ENCODE peak calls at places on chromosomes 2 and 18, in four cellular contexts. One of them, this sample, is unnamed.

GRCh38 chr18:8982416-8983183 is 119.9 kb upstream of the NDUFV2 start:
- DNase-seq in K562: peak
- DNase-seq in WTC11: peak
- DNase-seq in HepG2: peak
- DNase-seq in this sample: no peak

GRCh38 chr2:56177420-56178220 is 6.2 kb upstream of the CCDC85A start:
- DNase-seq in K562: no peak
- DNase-seq in WTC11: no peak
- DNase-seq in HepG2: no peak
- DNase-seq in this sample: no peak

GRCh38 chr2:146235158-146235557 is 1609.7 kb upstream of the ACVR2A start:
- DNase-seq in K562: no peak
- DNase-seq in WTC11: no peak
- DNase-seq in HepG2: no peak
- DNase-seq in this sample: no peak

GRCh38 chr2:108933691-108934117 is 55.3 kb downstream of the EDAR start:
- DNase-seq in K562: peak
- DNase-seq in WTC11: no peak
- DNase-seq in HepG2: no peak
- DNase-seq in this sample: no peak

GRCh38 chr18:1392865-1393734 is 488.4 kb downstream of the ADCYAP1 start:
- DNase-seq in K562: no peak
- DNase-seq in WTC11: no peak
- DNase-seq in HepG2: peak
- DNase-seq in this sample: no peak

GRCh38 chr18:61541673-61542072 is 208.4 kb downstream of the CDH20 start:
- DNase-seq in K562: no peak
- DNase-seq in WTC11: no peak
- DNase-seq in HepG2: no peak
- DNase-seq in this sample: no peak

GRCh38 chr2:239836021-239836765 is 188.9 kb downstream of the NDUFA10 start:
- DNase-seq in K562: no peak
- DNase-seq in WTC11: no peak
- DNase-seq in HepG2: no peak
- DNase-seq in this sample: no peak

GRCh38 chr18:55546873-55547704 is 40.9 kb downstream of the TCF4 start:
- DNase-seq in K562: no peak
- DNase-seq in WTC11: no peak
- DNase-seq in HepG2: no peak
- DNase-seq in this sample: no peak

GRCh38 chr2:26001743-26002341 is 19.5 kb upstream of the KIF3C start:
- DNase-seq in K562: no peak
- DNase-seq in WTC11: no peak
- DNase-seq in HepG2: no peak
- DNase-seq in this sample: no peak

GRCh38 chr18:65859075-65859474 is 108.3 kb downstream of the CDH7 start:
- DNase-seq in K562: no peak
- DNase-seq in WTC11: no peak
- DNase-seq in HepG2: no peak
- DNase-seq in this sample: no peak

GRCh38 chr2:10240911-10241610 is 61.6 kb upstream of the HPCAL1 start:
- DNase-seq in K562: no peak
- DNase-seq in WTC11: peak
- DNase-seq in HepG2: no peak
- DNase-seq in this sample: no peak

GRCh38 chr18:48785091-48785614 is 165.6 kb downstream of the SMAD7 start:
- DNase-seq in K562: no peak
- DNase-seq in WTC11: no peak
- DNase-seq in HepG2: no peak
- DNase-seq in this sample: peak

GRCh38 chr2:192151848-192152247 is 42.9 kb downstream of the TMEFF2 start:
- DNase-seq in K562: no peak
- DNase-seq in WTC11: no peak
- DNase-seq in HepG2: no peak
- DNase-seq in this sample: no peak

GRCh38 chr18:60157810-60158209 is 214.8 kb downstream of the MC4R start:
- DNase-seq in K562: no peak
- DNase-seq in WTC11: no peak
- DNase-seq in HepG2: no peak
- DNase-seq in this sample: no peak

GRCh38 chr2:174681983-174682577 is 82.2 kb downstream of the CHRNA1 start:
- DNase-seq in K562: no peak
- DNase-seq in WTC11: peak
- DNase-seq in HepG2: no peak
- DNase-seq in this sample: no peak

GRCh38 chr2:128682266-128682665 is 363.6 kb upstream of the HS6ST1 start:
- DNase-seq in K562: no peak
- DNase-seq in WTC11: no peak
- DNase-seq in HepG2: no peak
- DNase-seq in this sample: no peak

GRCh38 chr18:26546170-26546874 is 2.0 kb downstream of the KCTD1 start:
- DNase-seq in K562: no peak
- DNase-seq in WTC11: no peak
- DNase-seq in HepG2: no peak
- DNase-seq in this sample: no peak

GRCh38 chr2:207754498-207755383 is 15.0 kb downstream of the FZD5 start:
- DNase-seq in K562: no peak
- DNase-seq in WTC11: no peak
- DNase-seq in HepG2: no peak
- DNase-seq in this sample: no peak

GRCh38 chr2:159960413-159960812 is 102.0 kb downstream of the PLA2R1 start:
- DNase-seq in K562: no peak
- DNase-seq in WTC11: no peak
- DNase-seq in HepG2: no peak
- DNase-seq in this sample: peak

GRCh38 chr2:162661618-162662017 is 176.9 kb downstream of the KCNH7 start:
- DNase-seq in K562: no peak
- DNase-seq in WTC11: no peak
- DNase-seq in HepG2: no peak
- DNase-seq in this sample: no peak

GRCh38 chr18:55272510-55273243 is 313.4 kb upstream of the CCDC68 start:
- DNase-seq in K562: no peak
- DNase-seq in WTC11: no peak
- DNase-seq in HepG2: no peak
- DNase-seq in this sample: no peak

GRCh38 chr2:21939961-21940360 is 816.2 kb downstream of the TDRD15 start:
- DNase-seq in K562: no peak
- DNase-seq in WTC11: no peak
- DNase-seq in HepG2: no peak
- DNase-seq in this sample: no peak

GRCh38 chr18:48887905-48888531 is 62.7 kb downstream of the SMAD7 start:
- DNase-seq in K562: no peak
- DNase-seq in WTC11: no peak
- DNase-seq in HepG2: no peak
- DNase-seq in this sample: no peak

GRCh38 chr2:110852051-110852450 is 119.7 kb downstream of the ACOXL start:
- DNase-seq in K562: no peak
- DNase-seq in WTC11: no peak
- DNase-seq in HepG2: no peak
- DNase-seq in this sample: no peak

GRCh38 chr2:145687445-145688104 is 1167.7 kb upstream of the ZEB2 start:
- DNase-seq in K562: no peak
- DNase-seq in WTC11: no peak
- DNase-seq in HepG2: no peak
- DNase-seq in this sample: no peak

GRCh38 chr2:39202639-39203369 is 41.0 kb downstream of the CDKL4 start:
- DNase-seq in K562: no peak
- DNase-seq in WTC11: no peak
- DNase-seq in HepG2: no peak
- DNase-seq in this sample: no peak

GRCh38 chr2:99450199-99450598 is 39.6 kb downstream of the REV1 start:
- DNase-seq in K562: no peak
- DNase-seq in WTC11: no peak
- DNase-seq in HepG2: no peak
- DNase-seq in this sample: no peak

GRCh38 chr2:58428286-58428552 is 187.1 kb upstream of the FANCL start:
- DNase-seq in K562: no peak
- DNase-seq in WTC11: peak
- DNase-seq in HepG2: no peak
- DNase-seq in this sample: no peak

GRCh38 chr18:32373995-32374394 is 96.7 kb downstream of the GAREM1 start:
- DNase-seq in K562: no peak
- DNase-seq in WTC11: no peak
- DNase-seq in HepG2: no peak
- DNase-seq in this sample: no peak

GRCh38 chr2:46850742-46851141 is 64.9 kb downstream of the MCFD2 start:
- DNase-seq in K562: peak
- DNase-seq in WTC11: no peak
- DNase-seq in HepG2: no peak
- DNase-seq in this sample: no peak

GRCh38 chr2:10844083-10844482 is 31.5 kb upstream of the PDIA6 start:
- DNase-seq in K562: no peak
- DNase-seq in WTC11: peak
- DNase-seq in HepG2: no peak
- DNase-seq in this sample: no peak

GRCh38 chr18:8860845-8861642 is 155.7 kb downstream of the MTCL1 start:
- DNase-seq in K562: no peak
- DNase-seq in WTC11: no peak
- DNase-seq in HepG2: no peak
- DNase-seq in this sample: no peak

GRCh38 chr2:86488561-86489250 is 47.5 kb downstream of the KDM3A start:
- DNase-seq in K562: no peak
- DNase-seq in WTC11: no peak
- DNase-seq in HepG2: no peak
- DNase-seq in this sample: no peak
- TF ChIP-seq CBFB in K562: no peak
- TF ChIP-seq CBFB in WTC11: no peak
- TF ChIP-seq CBFB in HepG2: no peak
- TF ChIP-seq CBFB in this sample: no peak

GRCh38 chr2:135742307-135742838 is 718 bp downstream of the UBXN4 start:
- DNase-seq in K562: no peak
- DNase-seq in WTC11: peak
- DNase-seq in HepG2: peak
- DNase-seq in this sample: no peak
- TF ChIP-seq CBFB in K562: no peak
- TF ChIP-seq CBFB in WTC11: no peak
- TF ChIP-seq CBFB in HepG2: no peak
- TF ChIP-seq CBFB in this sample: no peak

GRCh38 chr2:196287977-196288538 is 116.7 kb upstream of the STK17B start:
- DNase-seq in K562: no peak
- DNase-seq in WTC11: no peak
- DNase-seq in HepG2: no peak
- DNase-seq in this sample: no peak
- TF ChIP-seq CBFB in K562: no peak
- TF ChIP-seq CBFB in WTC11: no peak
- TF ChIP-seq CBFB in HepG2: no peak
- TF ChIP-seq CBFB in this sample: no peak

GRCh38 chr18:76386886-76387285 is 108.2 kb downstream of the ZNF516 start:
- DNase-seq in K562: no peak
- DNase-seq in WTC11: no peak
- DNase-seq in HepG2: no peak
- DNase-seq in this sample: no peak

GRCh38 chr18:76387608-76388007 is 107.4 kb downstream of the ZNF516 start:
- DNase-seq in K562: no peak
- DNase-seq in WTC11: no peak
- DNase-seq in HepG2: no peak
- DNase-seq in this sample: no peak

GRCh38 chr18:76388261-76388660 is 106.8 kb downstream of the ZNF516 start:
- DNase-seq in K562: no peak
- DNase-seq in WTC11: no peak
- DNase-seq in HepG2: no peak
- DNase-seq in this sample: no peak

GRCh38 chr18:76390452-76391035 is 104.5 kb downstream of the ZNF516 start:
- DNase-seq in K562: no peak
- DNase-seq in WTC11: no peak
- DNase-seq in HepG2: no peak
- DNase-seq in this sample: no peak

DNA sequence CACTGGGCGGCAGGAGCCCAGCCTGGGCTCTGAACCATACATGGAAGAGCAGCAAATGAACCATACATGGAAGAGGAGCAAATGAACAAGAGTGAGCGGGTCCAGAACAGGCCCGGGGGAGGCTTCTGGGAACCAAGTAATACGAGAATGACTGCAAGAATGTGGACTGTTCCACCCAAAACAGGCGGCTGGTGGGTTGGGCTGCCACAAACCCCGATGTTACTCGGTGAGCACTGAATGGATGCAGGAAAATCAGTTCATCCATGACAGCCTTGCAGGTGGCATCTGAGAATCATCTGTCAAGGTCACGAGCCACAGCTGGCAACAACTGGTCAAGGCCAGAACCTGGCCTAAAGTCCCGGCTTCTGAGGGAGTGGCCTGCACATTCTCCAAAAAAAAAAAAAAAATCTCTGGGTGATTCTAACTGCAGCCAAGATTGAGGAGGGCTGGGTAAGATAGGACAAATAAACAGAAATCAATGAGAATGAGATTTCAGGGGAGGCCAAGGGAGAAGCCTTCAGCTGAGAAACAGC is 106.1 kb downstream of the ZNF516 start:
- DNase-seq in K562: no peak
- DNase-seq in WTC11: no peak
- DNase-seq in HepG2: no peak
- DNase-seq in this sample: no peak
- TF ChIP-seq CBFB in K562: no peak
- TF ChIP-seq CBFB in WTC11: no peak
- TF ChIP-seq CBFB in HepG2: no peak
- TF ChIP-seq CBFB in this sample: no peak

GRCh38 chr2:7930800-7931635 is 750.8 kb upstream of the ID2 start:
- DNase-seq in K562: no peak
- DNase-seq in WTC11: no peak
- DNase-seq in HepG2: no peak
- DNase-seq in this sample: no peak
- TF ChIP-seq CBFB in K562: no peak
- TF ChIP-seq CBFB in WTC11: no peak
- TF ChIP-seq CBFB in HepG2: no peak
- TF ChIP-seq CBFB in this sample: no peak

This sample was measured in GM12878.